ENCODE peak calls at places on chromosomes 2 and 18, in six cellular contexts. V, J, U, A, Q and I are unnamed samples.

GRCh38 chr2:111119004-111119846 is 1.5 kb upstream of the BCL2L11 start:
- DNase-seq in U (peak), V (no peak), J (no peak), Q (peak), A (no peak), I (no peak)

GRCh38 chr2:166230024-166230723 is 102.4 kb upstream of the SCN1A start:
- DNase-seq in A (peak), J (no peak), U (no peak), V (peak), Q (no peak), I (no peak)

GRCh38 chr2:57180042-57180567 is 866.5 kb upstream of the VRK2 start:
- DNase-seq in Q (no peak), V (peak), A (peak), J (no peak), U (no peak), I (no peak)

GRCh38 chr18:2914844-2915243 is 68.0 kb downstream of the EMILIN2 start:
- DNase-seq in J (no peak), A (no peak), Q (no peak), V (no peak), U (no peak), I (no peak)

GRCh38 chr2:188682864-188683263 is 291.3 kb upstream of the COL3A1 start:
- DNase-seq in U (no peak), A (no peak), J (no peak), V (no peak), Q (no peak), I (no peak)

GRCh38 chr2:162072976-162073775 is 839 bp downstream of the DPP4 start:
- DNase-seq in V (no peak), U (no peak), Q (no peak), A (no peak), J (no peak), I (peak)

GRCh38 chr2:46942143-46942526 is 26.5 kb upstream of the MCFD2 start:
- DNase-seq in V (peak), U (peak), A (no peak), Q (no peak), J (peak), I (peak)

GRCh38 chr18:12744103-12744502 is 41.3 kb downstream of the PSMG2 start:
- DNase-seq in U (no peak), V (peak), A (peak), Q (no peak), J (peak), I (peak)

GRCh38 chr2:235170016-235170415 is 218.2 kb downstream of the SH3BP4 start:
- DNase-seq in J (no peak), U (no peak), V (no peak), A (peak), Q (no peak), I (peak)

GRCh38 chr2:230268606-230269222 is 43.2 kb downstream of the SP140 start:
- DNase-seq in Q (no peak), U (no peak), A (no peak), V (no peak), J (no peak), I (no peak)

GRCh38 chr2:30127016-30127893 is 19.6 kb upstream of the YPEL5 start:
- DNase-seq in J (no peak), U (no peak), V (no peak), Q (no peak), A (peak), I (no peak)

GRCh38 chr18:77038182-77038581 is 94.4 kb downstream of the MBP start:
- DNase-seq in J (no peak), V (no peak), U (no peak), A (no peak), Q (no peak), I (no peak)

GRCh38 chr2:174011796-174012195 is 46.6 kb upstream of the SP3 start:
- DNase-seq in Q (no peak), U (no peak), A (no peak), J (no peak), V (no peak), I (no peak)

GRCh38 chr18:36590621-36591580 is 237.9 kb downstream of the TPGS2 start:
- DNase-seq in U (no peak), J (no peak), A (no peak), V (no peak), Q (no peak), I (no peak)

GRCh38 chr2:231356474-231356849 is 39.0 kb upstream of the B3GNT7 start:
- DNase-seq in U (no peak), Q (no peak), V (no peak), J (no peak), A (no peak), I (no peak)

GRCh38 chr2:27303093-27304025 is 4.9 kb downstream of the UCN start:
- DNase-seq in A (no peak), U (no peak), Q (peak), V (peak), J (peak), I (peak)

GRCh38 chr2:201996006-201996405 is 37.6 kb upstream of the FZD7 start:
- DNase-seq in A (no peak), J (no peak), V (no peak), Q (peak), U (no peak), I (no peak)

GRCh38 chr2:216492951-216493685 is 5.5 kb upstream of the RPL37A start:
- DNase-seq in U (no peak), J (no peak), Q (no peak), V (peak), A (peak), I (peak)

GRCh38 chr18:27717816-27718215 is 459.1 kb downstream of the CDH2 start:
- DNase-seq in Q (no peak), U (no peak), J (no peak), V (no peak), A (no peak), I (no peak)

GRCh38 chr2:235021752-235022151 is 69.9 kb downstream of the SH3BP4 start:
- DNase-seq in J (no peak), V (peak), U (no peak), A (peak), Q (no peak), I (peak)

GRCh38 chr2:19648583-19648982 is 253.2 kb downstream of the TTC32 start:
- DNase-seq in V (no peak), A (peak), U (peak), Q (no peak), J (no peak), I (no peak)

GRCh38 chr2:144912206-144912605 is 392.3 kb upstream of the ZEB2 start:
- DNase-seq in J (no peak), Q (no peak), A (no peak), U (no peak), V (no peak), I (no peak)

GRCh38 chr2:31200972-31201371 is 16.3 kb downstream of the CAPN14 start:
- DNase-seq in J (no peak), A (no peak), V (no peak), U (no peak), Q (no peak), I (no peak)

GRCh38 chr18:10927290-10927979 is 221.9 kb downstream of the PIEZO2 start:
- DNase-seq in V (peak), A (peak), J (no peak), Q (no peak), U (peak), I (no peak)

GRCh38 chr2:239202343-239202742 is 198.5 kb downstream of the HDAC4 start:
- DNase-seq in A (no peak), J (no peak), Q (no peak), V (no peak), U (peak), I (no peak)

GRCh38 chr2:144230452-144231085 is 289.4 kb downstream of the ZEB2 start:
- DNase-seq in Q (no peak), J (no peak), V (peak), U (no peak), A (peak), I (peak)

GRCh38 chr2:43285987-43286386 is 59.6 kb upstream of the ZFP36L2 start:
- DNase-seq in V (no peak), J (no peak), U (no peak), Q (no peak), A (no peak), I (no peak)